ENCODE peak calls at places on chromosomes 12 and 14, in ten cellular contexts. W, A, R, G, P, N, U, X, K and I are unnamed samples.

GRCh38 chr12:112901271-112901670 is 5.5 kb upstream of the OAS1 start:
- DNase-seq in G (no peak), A (no peak), W (peak; percentile 79), X (no peak), R (no peak), P (no peak), N (no peak), K (no peak), U (no peak), I (no peak)

GRCh38 chr12:108459106-108459505 is 56.0 kb upstream of the FICD start:
- DNase-seq in R (no peak), K (no peak), A (no peak), X (no peak), W (no peak), G (no peak), P (no peak), U (no peak), N (no peak), I (no peak)

GRCh38 chr12:50050410-50051280 is 6.8 kb upstream of the ASIC1 start:
- DNase-seq in K (no peak), U (no peak), N (peak; percentile 49), R (peak; percentile 69), X (no peak), P (no peak), G (no peak), A (no peak), W (peak; percentile 57), I (no peak)

GRCh38 chr14:94132285-94132887 is 3.0 kb upstream of the IFI27L2 start:
- DNase-seq in G (peak; percentile 79), K (peak; percentile 33), P (peak; percentile 57), X (peak; percentile 79), R (peak; percentile 54), N (peak; percentile 64), U (no peak), A (no peak), W (peak; percentile 51), I (no peak)

GRCh38 chr12:6703631-6704030 is 3.0 kb upstream of the PIANP start:
- DNase-seq in A (no peak), W (no peak), K (no peak), G (peak; percentile 43), N (peak; percentile 18), X (peak; percentile 50), P (no peak), U (no peak), R (peak; percentile 83), I (no peak)

GRCh38 chr14:72894623-72895378 is 900 bp upstream of the DPF3 start:
- DNase-seq in R (peak; percentile 59), U (no peak), W (peak; percentile 38), P (no peak), A (no peak), N (peak; percentile 48), X (no peak), G (peak; percentile 28), K (no peak), I (no peak)

GRCh38 chr12:29769162-29769820 is 14.5 kb downstream of the TMTC1 start:
- DNase-seq in R (no peak), G (no peak), U (no peak), A (no peak), W (no peak), K (peak; percentile 88), P (no peak), X (no peak), N (no peak), I (no peak)

GRCh38 chr12:6067152-6067916 is 57.1 kb downstream of the VWF start:
- DNase-seq in A (no peak), U (no peak), N (peak; percentile 38), W (no peak), X (no peak), R (peak; percentile 86), K (no peak), G (no peak), P (no peak), I (no peak)

GRCh38 chr12:94416613-94417012 is 43.1 kb downstream of the CEP83 start:
- DNase-seq in K (no peak), R (no peak), P (no peak), W (no peak), G (no peak), A (no peak), N (no peak), U (no peak), X (no peak), I (no peak)

GRCh38 chr14:24076302-24076601 is 4.9 kb downstream of the CPNE6 start:
- DNase-seq in A (no peak), W (no peak), R (no peak), U (no peak), X (no peak), G (no peak), N (no peak), K (no peak), P (no peak), I (no peak)
- TF ChIP-seq CTCF in A (no peak), W (no peak), R (no peak), U (no peak), X (no peak), G (no peak), N (no peak), K (no peak), P (no peak), I (no peak)

GRCh38 chr12:71942259-71942658 is 3.6 kb downstream of the TPH2 start:
- DNase-seq in X (no peak), U (no peak), R (no peak), K (no peak), G (no peak), W (no peak), N (no peak), A (no peak), P (no peak), I (no peak)

GRCh38 chr12:71935594-71935993 is 3.1 kb upstream of the TPH2 start:
- DNase-seq in X (no peak), K (no peak), G (no peak), A (no peak), N (no peak), P (no peak), U (no peak), R (no peak), W (no peak), I (no peak)

GRCh38 chr12:71941174-71941573 is 2.5 kb downstream of the TPH2 start:
- DNase-seq in G (no peak), U (no peak), P (no peak), W (no peak), R (no peak), X (no peak), K (no peak), N (no peak), A (no peak), I (no peak)

GRCh38 chr12:71938728-71939385 is at the start of gene TPH2:
- DNase-seq in G (peak; percentile 64), P (peak; percentile 4), A (no peak), K (no peak), X (peak; percentile 77), R (peak; percentile 95), U (no peak), W (peak; percentile 9), N (peak; percentile 96), I (peak; percentile 24)
- TF ChIP-seq CTCF in G (peak; percentile 56), P (no peak), A (no peak), K (peak; percentile 83), X (peak; percentile 85), R (peak; percentile 87), U (peak; percentile 70), W (no peak), N (peak; percentile 84), I (no peak)

GRCh38 chr14:104775073-104775489 is 20.5 kb downstream of the AKT1 start:
- DNase-seq in N (no peak), A (no peak), G (no peak), X (no peak), P (no peak), W (no peak), K (no peak), U (no peak), R (no peak), I (no peak)

GRCh38 chr14:104777808-104778249 is 17.7 kb downstream of the AKT1 start:
- DNase-seq in K (no peak), X (no peak), U (no peak), N (no peak), G (no peak), W (no peak), R (no peak), A (no peak), P (no peak), I (no peak)

GRCh38 chr14:104776481-104776880 is 19.1 kb downstream of the AKT1 start:
- DNase-seq in K (no peak), N (no peak), X (no peak), A (no peak), U (no peak), R (no peak), G (no peak), P (no peak), W (no peak), I (no peak)

GRCh38 chr14:104778694-104779331 is 16.7 kb downstream of the AKT1 start:
- DNase-seq in R (no peak), A (no peak), P (no peak), U (no peak), G (no peak), K (no peak), N (no peak), W (no peak), X (no peak), I (no peak)

DNA sequence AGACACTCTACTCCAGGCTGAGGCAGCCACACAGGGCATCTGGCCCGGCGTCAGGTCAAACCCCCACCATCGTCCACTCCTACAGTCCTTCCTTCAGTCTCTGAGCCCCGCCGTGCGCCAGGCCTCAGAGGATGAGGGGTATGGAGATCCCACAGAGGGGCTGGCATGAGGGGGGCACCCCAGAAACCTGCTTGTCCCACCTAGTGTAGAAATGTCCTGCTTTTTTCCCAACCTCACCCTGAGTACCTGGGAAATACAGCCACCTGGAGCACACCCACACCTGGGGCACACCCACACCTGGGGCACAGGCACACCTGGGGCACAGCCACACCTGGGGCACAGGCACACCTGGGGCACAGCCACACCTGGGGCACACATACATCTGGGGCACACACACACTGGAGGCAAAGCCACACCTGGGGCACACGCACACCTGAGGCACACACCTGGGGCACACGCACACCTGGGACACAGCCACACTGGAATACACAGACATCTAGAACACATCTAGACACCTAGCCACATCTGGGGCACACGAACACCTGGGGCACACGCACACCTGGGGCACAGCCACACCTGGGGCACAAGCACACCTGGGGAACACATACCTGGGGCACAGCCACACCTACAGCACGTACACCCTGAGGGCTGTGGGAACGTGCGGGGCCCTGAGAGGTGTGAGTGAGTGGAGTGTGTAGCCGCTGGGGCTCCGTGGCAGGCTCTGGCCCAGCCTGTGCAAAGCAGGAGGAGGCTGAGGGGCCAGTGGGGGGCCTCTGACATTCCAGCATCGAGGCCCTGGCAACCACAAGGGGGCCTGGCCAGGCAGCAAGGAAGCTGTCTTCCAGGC is 18.4 kb downstream of the AKT1 start:
- DNase-seq in W (no peak), N (no peak), K (no peak), U (no peak), A (no peak), G (no peak), P (no peak), X (no peak), R (no peak), I (no peak)
- TF ChIP-seq CTCF in W (no peak), N (no peak), K (no peak), U (no peak), A (no peak), G (no peak), P (no peak), X (no peak), R (peak; percentile 49), I (no peak)

DNA sequence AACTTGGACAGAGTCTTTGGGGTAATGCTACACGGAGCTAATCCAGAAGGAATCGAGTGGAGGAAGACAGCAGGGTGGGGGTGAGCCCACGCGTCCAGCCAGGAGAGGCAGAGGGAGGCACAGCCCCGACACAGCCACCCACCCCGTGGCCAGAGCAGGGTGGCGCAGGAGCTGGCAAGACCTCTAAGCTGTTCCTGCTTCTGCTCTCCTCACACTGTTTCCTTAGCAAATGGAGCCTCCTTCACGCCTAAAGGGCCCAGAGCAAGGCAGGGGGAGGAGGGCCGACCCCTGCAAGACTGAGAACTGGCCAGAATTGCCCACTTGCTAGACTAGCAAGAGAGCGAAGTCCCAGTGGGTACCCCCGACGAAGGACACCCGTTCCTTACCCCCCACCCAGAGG is 91.5 kb downstream of the FBXL14 start:
- DNase-seq in K (no peak), P (no peak), W (no peak), A (no peak), G (no peak), U (no peak), N (no peak), R (peak; percentile 28), X (no peak), I (no peak)
- TF ChIP-seq CTCF in K (no peak), P (no peak), W (no peak), A (no peak), G (no peak), U (no peak), N (no peak), R (no peak), X (no peak), I (no peak)